ENCODE peak calls at places on chromosomes 7 and 10, in six cellular contexts. R is IMR-90, K is fibroblast of lung, T is colonic mucosa, G is endothelial cell of umbilical vein, D is HepG2. B is an unnamed sample.

GRCh38 chr7:43758861-43759683 is 592 bp downstream of the BLVRA start:
- DNase-seq in K (peak; percentile 52), G (peak; percentile 44), D (no peak), R (peak; percentile 31), T (peak; percentile 41), B (no peak)

GRCh38 chr7:55964261-55964801 is at the start of gene NIPSNAP2:
- DNase-seq in D (no peak), G (peak; percentile 44), K (peak; percentile 43), R (peak; percentile 35), T (peak; percentile 45), B (peak; percentile 35)

GRCh38 chr10:118072840-118073239 is 26.1 kb upstream of the RAB11FIP2 start:
- DNase-seq in R (no peak), D (no peak), T (no peak), G (no peak), K (no peak), B (no peak)

GRCh38 chr10:91226093-91226492 is 5.6 kb downstream of the PCGF5 start:
- DNase-seq in T (no peak), K (no peak), D (no peak), G (no peak), R (no peak), B (no peak)

GRCh38 chr7:74275401-74275881 is 13.8 kb upstream of the CLIP2 start:
- DNase-seq in T (no peak), G (peak; percentile 31), D (no peak), K (no peak), R (no peak), B (no peak)

GRCh38 chr7:44977956-44978355 is 859 bp downstream of the MYO1G start:
- DNase-seq in R (no peak), D (no peak), T (no peak), G (no peak), K (no peak), B (no peak)

GRCh38 chr7:36280840-36281812 is 108.5 kb upstream of the ANLN start:
- DNase-seq in R (peak; percentile 90), T (peak; percentile 78), D (no peak), K (peak; percentile 90), G (peak; percentile 49), B (peak; percentile 85)

GRCh38 chr10:31134303-31134928 is 102.8 kb upstream of the ZNF438 start:
- DNase-seq in K (peak; percentile 92), T (no peak), D (peak; percentile 7), R (peak; percentile 92), G (peak; percentile 79), B (no peak)

GRCh38 chr7:4246536-4246935 is 435.6 kb upstream of the FOXK1 start:
- DNase-seq in G (no peak), T (no peak), K (no peak), D (no peak), R (no peak), B (no peak)

GRCh38 chr10:5591336-5591824 is 66.6 kb downstream of the CALML3 start:
- DNase-seq in K (no peak), R (no peak), D (peak; percentile 63), T (no peak), G (no peak), B (no peak)

GRCh38 chr7:83936056-83936703 is 258.4 kb downstream of the SEMA3A start:
- DNase-seq in K (peak; percentile 62), T (peak; percentile 59), G (peak; percentile 78), D (peak; percentile 48), R (peak; percentile 81), B (peak; percentile 71)

GRCh38 chr7:19957664-19958063 is 184.2 kb upstream of the TMEM196 start:
- DNase-seq in K (peak; percentile 56), T (no peak), D (no peak), G (no peak), R (no peak), B (no peak)

GRCh38 chr10:70726909-70727495 is 54.7 kb downstream of the ADAMTS14 start:
- DNase-seq in D (no peak), K (no peak), G (no peak), R (no peak), T (no peak), B (no peak)

GRCh38 chr7:158255558-158255957 is 332.1 kb downstream of the PTPRN2 start:
- DNase-seq in R (no peak), T (no peak), G (no peak), K (no peak), D (no peak), B (no peak)

GRCh38 chr10:100232101-100232500 is 2.7 kb upstream of the CHUK start:
- DNase-seq in D (no peak), T (no peak), R (peak; percentile 40), G (no peak), K (no peak), B (no peak)

GRCh38 chr10:99748823-99749451 is 16.9 kb downstream of the CUTC start:
- DNase-seq in T (no peak), K (no peak), R (peak; percentile 21), D (no peak), G (no peak), B (no peak)

GRCh38 chr10:22737587-22737986 is 23.2 kb upstream of the PIP4K2A start:
- DNase-seq in G (peak; percentile 8), D (no peak), T (no peak), R (peak; percentile 81), K (peak; percentile 79), B (no peak)

GRCh38 chr7:31373337-31374289 is 33.1 kb upstream of the NEUROD6 start:
- DNase-seq in K (peak; percentile 45), R (peak; percentile 34), T (peak; percentile 58), G (peak; percentile 24), D (peak; percentile 34), B (peak; percentile 89)

GRCh38 chr10:653991-654646 is 35.3 kb downstream of the DIP2C start:
- DNase-seq in R (peak; percentile 62), T (peak; percentile 69), D (no peak), G (peak; percentile 57), K (peak; percentile 42), B (no peak)

GRCh38 chr7:151391358-151391730 is 18.5 kb downstream of the WDR86 start:
- DNase-seq in T (no peak), R (no peak), K (no peak), D (no peak), G (no peak), B (no peak)

GRCh38 chr7:1710936-1711335 is 40.9 kb downstream of the ELFN1 start:
- DNase-seq in G (no peak), R (no peak), T (no peak), D (no peak), K (no peak), B (no peak)

DNA sequence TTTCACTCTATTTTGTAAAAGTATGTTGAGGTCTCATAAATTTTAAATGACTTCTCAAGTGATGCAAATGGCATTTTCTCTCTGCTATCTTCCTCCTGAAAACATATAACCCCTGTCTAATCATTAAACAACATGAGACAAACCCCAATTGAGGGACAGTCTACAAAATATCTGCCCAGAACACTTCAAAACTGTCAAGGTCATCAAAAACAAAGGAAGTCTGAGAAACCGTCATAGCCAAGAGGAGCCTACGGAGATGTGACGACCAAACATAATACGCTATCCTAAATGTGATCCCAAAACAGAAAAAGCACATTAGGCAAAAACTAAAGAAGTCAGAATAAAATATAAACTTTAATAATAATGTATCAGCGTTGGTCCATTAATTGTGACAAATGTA is 282.3 kb upstream of the SEMA3C start:
- DNase-seq in K (no peak), D (no peak), T (no peak), R (no peak), G (no peak), B (no peak)
- H3K9ac ChIP-seq in K (no peak overlapping the region), D (no peak overlapping the region), T (no peak overlapping the region), R (no peak overlapping the region), G (no peak overlapping the region), B (no peak overlapping the region)

GRCh38 chr7:27115161-27116018 is 12.9 kb upstream of the HOXA2 start:
- DNase-seq in D (no peak), K (peak; percentile 91), T (peak; percentile 81), R (peak; percentile 92), G (peak; percentile 81), B (no peak)

GRCh38 chr7:27112361-27112760 is 9.9 kb upstream of the HOXA2 start:
- DNase-seq in G (peak; percentile 78), D (no peak), T (no peak), K (no peak), R (peak; percentile 25), B (no peak)

GRCh38 chr7:27116019-27116411 is 13.5 kb upstream of the HOXA2 start:
- DNase-seq in T (peak; percentile 35), D (no peak), G (no peak), R (peak; percentile 12), K (peak; percentile 9), B (no peak)

GRCh38 chr7:27112960-27113949 is 10.8 kb upstream of the HOXA2 start:
- DNase-seq in G (peak; percentile 92), D (no peak), K (peak; percentile 94), R (peak; percentile 95), T (peak; percentile 86), B (no peak)

DNA sequence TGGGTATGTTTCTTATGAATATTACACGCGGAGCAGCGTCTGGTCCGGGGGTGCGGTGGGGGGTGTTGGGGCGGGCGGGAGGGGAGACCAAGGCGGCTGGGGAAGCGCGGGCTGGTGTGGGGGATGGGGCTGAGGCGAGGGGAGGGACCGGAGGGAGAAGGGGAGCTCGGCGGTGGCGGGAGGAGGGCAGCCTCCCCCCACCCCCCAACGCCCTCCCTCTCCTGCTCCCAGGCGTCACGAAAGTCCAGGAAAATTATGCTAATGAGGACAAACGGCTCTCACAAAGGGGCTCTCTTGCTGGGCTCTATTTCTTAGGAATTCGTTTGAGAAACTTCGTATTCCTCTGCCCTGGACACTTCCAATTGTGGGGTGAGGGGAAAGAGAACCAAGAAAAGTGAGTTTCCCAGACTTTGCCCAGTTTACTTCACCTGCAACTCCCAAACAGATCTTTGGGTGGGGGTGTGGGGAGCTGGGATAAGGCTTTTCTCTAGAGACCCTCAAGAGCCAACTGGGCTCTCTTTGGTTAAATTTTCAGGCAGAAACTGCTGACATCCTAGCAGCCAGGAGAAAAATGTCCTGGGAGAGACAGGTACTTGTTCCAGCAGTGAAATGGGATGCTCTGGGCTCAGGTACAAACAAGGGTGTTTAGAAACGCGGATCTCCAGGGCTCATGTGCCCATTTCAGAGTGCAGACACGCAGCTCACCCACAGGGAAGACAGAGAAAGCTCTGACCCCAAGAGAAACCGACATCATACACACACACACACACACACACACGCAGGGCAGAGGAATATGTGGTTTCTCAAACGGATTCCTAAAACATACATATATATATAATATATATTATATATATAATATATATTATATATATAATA is 11.7 kb upstream of the HOXA2 start:
- DNase-seq in G (peak; percentile 75), R (peak; percentile 69), T (peak; percentile 70), D (no peak), K (peak; percentile 84), B (no peak)
- H3K9ac ChIP-seq in G (peak overlapping the region; percentile 97), R (peak overlapping the region; percentile 93), T (peak overlapping the region; percentile 56), D (no peak overlapping the region), K (peak overlapping the region; percentile 49), B (no peak overlapping the region)

GRCh38 chr7:136509466-136509865 is 359.0 kb upstream of the CHRM2 start:
- DNase-seq in R (no peak), G (no peak), K (no peak), T (no peak), D (no peak), B (no peak)
- H3K9ac ChIP-seq in R (no peak overlapping the region), G (no peak overlapping the region), K (no peak overlapping the region), T (no peak overlapping the region), D (no peak overlapping the region), B (no peak overlapping the region)

GRCh38 chr7:138246391-138246790 is 170.1 kb downstream of the AKR1D1 start:
- DNase-seq in G (no peak), T (no peak), D (no peak), R (no peak), K (no peak), B (no peak)

GRCh38 chr7:138245216-138245615 is 169.0 kb downstream of the AKR1D1 start:
- DNase-seq in T (no peak), G (no peak), D (peak; percentile 84), R (no peak), K (no peak), B (no peak)

GRCh38 chr7:138244606-138245005 is 168.3 kb downstream of the AKR1D1 start:
- DNase-seq in T (no peak), K (no peak), D (no peak), R (no peak), G (no peak), B (no peak)

GRCh38 chr7:138247081-138247480 is 170.8 kb downstream of the AKR1D1 start:
- DNase-seq in K (peak; percentile 6), D (no peak), G (no peak), T (no peak), R (no peak), B (no peak)

GRCh38 chr7:138245682-138246081 is 169.4 kb downstream of the AKR1D1 start:
- DNase-seq in G (no peak), K (peak; percentile 24), T (no peak), D (peak; percentile 97), R (no peak), B (no peak)
- H3K9ac ChIP-seq in G (no peak overlapping the region), K (no peak overlapping the region), T (no peak overlapping the region), D (peak overlapping the region; percentile 58), R (no peak overlapping the region), B (no peak overlapping the region)